ENCODE peak calls at places on chromosomes 3 and 15, in nine cellular contexts. F is breast epithelium, P is epithelial cell of proximal tubule, W is AG09319, L is choroid plexus epithelial cell, N is HL-60, D is MCF 10A, G is foreskin fibroblast, V is heart left ventricle. H is an unnamed sample.

GRCh38 chr15:35627696-35628095 is 81.7 kb upstream of the DPH6 start:
- DNase-seq in F (no peak), W (no peak), N (no peak), L (no peak), P (no peak), G (no peak), V (no peak), D (no peak), H (no peak)

GRCh38 chr3:134104031-134104430 is 74.3 kb upstream of the SLCO2A1 start:
- DNase-seq in W (no peak), V (no peak), P (no peak), F (no peak), L (peak), N (no peak), G (no peak), D (no peak), H (no peak)

GRCh38 chr3:196162679-196163078 is 48.5 kb downstream of the ZDHHC19 start:
- DNase-seq in N (no peak), L (no peak), W (no peak), G (no peak), F (no peak), P (no peak), D (no peak), V (no peak), H (no peak)

GRCh38 chr3:54830658-54831057 is 97.2 kb downstream of the LRTM1 start:
- DNase-seq in N (peak), P (no peak), F (no peak), G (no peak), W (no peak), L (peak), V (no peak), D (peak), H (peak)

GRCh38 chr3:119891944-119892721 is 110.2 kb downstream of the NR1I2 start:
- DNase-seq in P (peak), G (peak), N (peak), D (peak), W (peak), L (peak), V (no peak), F (no peak), H (peak)

GRCh38 chr3:16739416-16740091 is 134.3 kb upstream of the DAZL start:
- DNase-seq in P (no peak), L (peak), W (no peak), V (no peak), N (no peak), G (no peak), D (no peak), F (no peak), H (no peak)

GRCh38 chr3:196631655-196632032 is 7.8 kb upstream of the NRROS start:
- DNase-seq in G (no peak), N (peak), W (no peak), V (no peak), P (no peak), L (no peak), D (no peak), F (no peak), H (peak)

GRCh38 chr15:68681836-68682235 is 103.0 kb downstream of the CORO2B start:
- DNase-seq in P (no peak), F (no peak), L (no peak), W (no peak), D (no peak), V (no peak), G (no peak), N (no peak), H (no peak)

GRCh38 chr3:31945738-31946052 is 35.4 kb downstream of the OSBPL10 start:
- DNase-seq in D (no peak), V (no peak), F (no peak), N (no peak), L (peak), G (peak), P (no peak), W (peak), H (no peak)

GRCh38 chr15:78265752-78266224 is 1.4 kb downstream of the DNAJA4 start:
- DNase-seq in D (peak), W (no peak), G (no peak), L (peak), V (no peak), F (no peak), P (peak), N (no peak), H (no peak)

GRCh38 chr3:46880884-46881818 is 3.6 kb downstream of the PTH1R start:
- DNase-seq in W (no peak), G (no peak), P (no peak), F (no peak), L (no peak), D (no peak), V (no peak), N (no peak), H (no peak)

GRCh38 chr3:11482024-11482423 is 161.7 kb downstream of the VGLL4 start:
- DNase-seq in V (peak), F (no peak), N (no peak), L (peak), D (no peak), G (no peak), W (no peak), P (no peak), H (no peak)

GRCh38 chr15:28103831-28104230 is 4.7 kb upstream of the OCA2 start:
- DNase-seq in F (no peak), D (no peak), V (no peak), L (no peak), P (no peak), W (no peak), N (no peak), G (no peak), H (no peak)

GRCh38 chr3:61701019-61701418 is 139.6 kb downstream of the PTPRG start:
- DNase-seq in P (no peak), L (peak), F (no peak), D (peak), W (no peak), V (no peak), G (no peak), N (no peak), H (no peak)

GRCh38 chr3:9669720-9670432 is 20.6 kb downstream of the MTMR14 start:
- DNase-seq in L (peak), G (peak), N (no peak), F (no peak), D (no peak), V (no peak), W (no peak), P (peak), H (no peak)

GRCh38 chr3:111210003-111210699 is 138.5 kb downstream of the NECTIN3 start:
- DNase-seq in V (no peak), P (no peak), W (no peak), L (peak), N (no peak), F (no peak), G (peak), D (peak), H (peak)

GRCh38 chr3:110391045-110391444 is 680.6 kb upstream of the NECTIN3 start:
- DNase-seq in V (no peak), F (no peak), P (no peak), D (no peak), L (no peak), W (no peak), G (no peak), N (no peak), H (no peak)

GRCh38 chr15:86743283-86743903 is 663.7 kb downstream of the AGBL1 start:
- DNase-seq in F (no peak), G (no peak), N (peak), V (peak), D (peak), L (no peak), P (no peak), W (no peak), H (peak)

GRCh38 chr3:94716326-94717018 is 653.6 kb downstream of the NSUN3 start:
- DNase-seq in D (peak), P (no peak), G (no peak), L (peak), F (no peak), N (no peak), W (no peak), V (no peak), H (no peak)

GRCh38 chr3:29416514-29416913 is 135.6 kb downstream of the RBMS3 start:
- DNase-seq in L (no peak), N (no peak), W (no peak), P (no peak), D (peak), F (no peak), G (no peak), V (no peak), H (no peak)

GRCh38 chr15:48965972-48966371 is 2.3 kb upstream of the SHC4 start:
- DNase-seq in G (peak), L (peak), P (no peak), N (peak), F (no peak), W (no peak), D (peak), V (no peak), H (peak)

GRCh38 chr3:194472290-194472920 is 14.4 kb downstream of the ATP13A3 start:
- DNase-seq in V (no peak), N (peak), P (no peak), F (no peak), G (peak), L (peak), D (peak), W (peak), H (peak)

GRCh38 chr3:177589041-177589650 is 391.9 kb upstream of the TBL1XR1 start:
- DNase-seq in L (no peak), P (no peak), W (no peak), N (no peak), G (no peak), D (peak), V (no peak), F (no peak), H (no peak)

GRCh38 chr15:92226020-92226612 is 167.6 kb upstream of the ST8SIA2 start:
- DNase-seq in P (no peak), N (peak), F (no peak), L (no peak), W (no peak), G (no peak), V (no peak), D (peak), H (no peak)

GRCh38 chr3:12135029-12135634 is 23.6 kb downstream of the TIMP4 start:
- DNase-seq in P (no peak), F (peak), G (peak), V (peak), W (peak), L (peak), D (peak), N (peak), H (peak)

GRCh38 chr3:125141596-125142417 is 70.7 kb downstream of the SLC12A8 start:
- DNase-seq in W (no peak), V (peak), L (peak), P (no peak), D (no peak), N (peak), F (no peak), G (no peak), H (peak)

GRCh38 chr3:109081746-109082510 is 36.0 kb downstream of the MORC1 start:
- DNase-seq in L (peak), N (peak), P (peak), F (no peak), W (no peak), V (no peak), G (no peak), D (peak), H (peak)

GRCh38 chr15:85000189-85000864 is 18.7 kb downstream of the PDE8A start:
- DNase-seq in W (peak), L (peak), V (no peak), D (no peak), P (no peak), N (no peak), F (no peak), G (no peak), H (no peak)
- TF ChIP-seq CTCF in W (no peak), L (no peak), V (no peak), D (no peak), P (no peak), N (no peak), F (no peak), G (no peak), H (no peak)

GRCh38 chr3:185823280-185824044 is 1.4 kb downstream of the IGF2BP2 start:
- DNase-seq in D (peak), P (no peak), W (no peak), L (peak), N (no peak), F (no peak), V (peak), G (no peak), H (peak)

GRCh38 chr3:185824051-185824466 is 783 bp downstream of the IGF2BP2 start:
- DNase-seq in F (no peak), D (peak), G (no peak), V (no peak), P (no peak), L (no peak), N (no peak), W (no peak), H (no peak)

GRCh38 chr3:185825379-185825638 is 467 bp upstream of the IGF2BP2 start:
- DNase-seq in N (no peak), W (no peak), D (no peak), P (no peak), V (no peak), F (no peak), L (no peak), G (no peak), H (no peak)

GRCh38 chr3:185825639-185826481 is 1.0 kb upstream of the IGF2BP2 start:
- DNase-seq in N (no peak), W (no peak), F (no peak), V (peak), L (peak), D (peak), P (no peak), G (peak), H (peak)

GRCh38 chr3:185824467-185825378 is at the start of gene IGF2BP2:
- DNase-seq in F (no peak), L (peak), P (no peak), W (peak), N (peak), V (peak), G (peak), D (peak), H (peak)
- TF ChIP-seq CTCF in F (no peak), L (no peak), P (no peak), W (no peak), N (no peak), V (no peak), G (no peak), D (no peak), H (no peak)

GRCh38 chr3:175146258-175146657 is 287.1 kb downstream of the NAALADL2 start:
- DNase-seq in V (no peak), W (no peak), P (no peak), N (no peak), L (peak), G (peak), F (no peak), D (peak), H (no peak)
- TF ChIP-seq CTCF in V (no peak), W (peak), P (peak), N (no peak), L (peak), G (peak), F (no peak), D (peak), H (no peak)

DNA sequence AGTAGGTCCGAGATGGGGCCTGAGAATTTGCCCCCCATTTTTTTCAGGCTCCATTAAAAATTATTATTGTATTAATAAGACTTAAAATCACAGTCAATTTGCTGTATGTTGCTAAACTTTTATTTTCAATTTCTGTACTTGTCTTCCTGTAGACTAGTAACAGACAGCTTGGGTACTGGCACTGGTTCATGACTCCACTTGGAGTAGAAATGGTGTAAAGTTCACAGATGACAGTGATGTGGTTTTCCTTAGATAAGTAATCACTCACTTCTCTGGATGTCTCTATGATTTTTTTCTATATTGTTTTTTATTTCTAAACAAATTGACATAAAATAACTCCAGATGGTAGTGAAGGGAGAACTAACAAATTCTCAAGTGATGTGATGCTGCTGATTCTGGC is 15.6 kb upstream of the ZNF80 start:
- DNase-seq in N (no peak), V (no peak), G (no peak), W (no peak), L (no peak), F (no peak), D (no peak), P (no peak), H (no peak)
- TF ChIP-seq CTCF in N (no peak), V (no peak), G (no peak), W (no peak), L (no peak), F (no peak), D (no peak), P (no peak), H (no peak)

GRCh38 chr3:160686955-160687535 is 10.1 kb downstream of the ARL14 start:
- DNase-seq in W (no peak), V (no peak), D (peak), P (no peak), G (no peak), N (no peak), F (no peak), L (peak), H (no peak)
- TF ChIP-seq CTCF in W (peak), V (peak), D (peak), P (no peak), G (peak), N (no peak), F (no peak), L (no peak), H (peak)

GRCh38 chr3:66418432-66419052 is 82.3 kb downstream of the LRIG1 start:
- DNase-seq in W (no peak), F (peak), V (no peak), D (no peak), P (no peak), N (no peak), L (no peak), G (no peak), H (no peak)
- TF ChIP-seq CTCF in W (no peak), F (no peak), V (no peak), D (no peak), P (no peak), N (no peak), L (no peak), G (no peak), H (no peak)

GRCh38 chr3:126817781-126818180 is 113.7 kb downstream of the CHCHD6 start:
- DNase-seq in W (no peak), V (no peak), N (no peak), L (no peak), F (no peak), P (no peak), D (no peak), G (no peak), H (no peak)
- TF ChIP-seq CTCF in W (no peak), V (no peak), N (no peak), L (no peak), F (no peak), P (no peak), D (no peak), G (no peak), H (no peak)

DNA sequence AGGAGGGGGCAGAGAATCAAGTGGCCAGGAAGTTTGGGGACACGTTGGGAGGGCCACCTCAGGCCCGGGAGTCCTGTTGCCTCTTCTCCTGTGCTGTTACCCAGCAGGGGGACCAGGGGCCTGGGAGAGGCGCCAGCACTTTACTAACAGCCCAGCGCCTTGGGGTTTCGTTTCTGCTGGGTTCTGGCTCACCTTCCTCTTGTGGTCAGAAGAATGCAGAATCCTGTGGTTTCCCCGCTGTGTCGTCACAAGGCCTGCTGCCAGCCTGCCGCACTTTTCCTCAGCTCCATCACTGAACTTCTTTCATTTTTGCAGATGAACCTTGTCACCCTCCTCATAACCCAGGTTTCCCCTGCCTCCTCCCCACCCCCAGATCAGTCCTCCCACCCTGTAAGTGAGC is 67.7 kb downstream of the SLC30A4 start:
- DNase-seq in L (peak), N (peak), G (peak), P (peak), W (peak), V (peak), F (peak), D (peak), H (peak)
- TF ChIP-seq CTCF in L (no peak), N (no peak), G (no peak), P (no peak), W (peak), V (no peak), F (no peak), D (no peak), H (no peak)

GRCh38 chr3:172332256-172333041 is 115.8 kb downstream of the GHSR start:
- DNase-seq in P (no peak), W (no peak), N (peak), D (peak), L (peak), G (peak), F (peak), V (no peak), H (peak)

GRCh38 chr3:172330413-172330812 is 117.8 kb downstream of the GHSR start:
- DNase-seq in N (no peak), G (no peak), F (no peak), D (no peak), W (no peak), P (no peak), L (no peak), V (no peak), H (no peak)

GRCh38 chr3:172328282-172328681 is 120.0 kb downstream of the GHSR start:
- DNase-seq in L (no peak), V (no peak), W (no peak), D (no peak), G (no peak), F (no peak), N (no peak), P (no peak), H (no peak)

GRCh38 chr3:172326993-172327392 is 121.3 kb downstream of the GHSR start:
- DNase-seq in V (no peak), F (no peak), D (no peak), P (no peak), N (no peak), W (no peak), L (no peak), G (no peak), H (no peak)

DNA sequence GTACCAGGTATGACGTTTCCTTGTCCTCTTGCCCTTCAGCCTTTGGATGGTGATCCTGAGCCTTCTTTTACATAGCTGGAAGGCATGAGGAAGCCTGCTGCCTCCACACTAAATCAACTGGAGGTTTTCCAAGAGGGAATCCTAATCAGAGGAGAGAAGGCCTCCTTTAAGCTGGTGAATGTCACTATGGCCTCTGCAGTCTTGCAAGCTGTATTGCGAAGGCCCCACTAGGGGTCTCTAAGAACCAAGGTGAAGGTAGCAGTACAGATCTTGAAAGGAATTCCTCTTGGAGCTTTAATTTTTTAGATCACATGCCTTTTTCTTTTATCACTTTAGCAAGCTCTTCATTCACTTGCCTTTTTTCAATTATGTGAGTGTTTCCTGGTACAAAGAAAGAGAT is 119.2 kb downstream of the GHSR start:
- DNase-seq in G (no peak), N (no peak), D (no peak), F (no peak), V (no peak), W (no peak), P (no peak), L (no peak), H (no peak)
- TF ChIP-seq CTCF in G (no peak), N (no peak), D (no peak), F (no peak), V (no peak), W (no peak), P (peak), L (peak), H (no peak)

GRCh38 chr15:57528940-57529565 is 62.7 kb upstream of the MYZAP start:
- DNase-seq in D (no peak), P (no peak), W (no peak), G (no peak), V (no peak), N (no peak), F (no peak), L (no peak), H (no peak)
- TF ChIP-seq CTCF in D (no peak), P (no peak), W (no peak), G (peak), V (no peak), N (no peak), F (no peak), L (peak), H (no peak)

H was measured in activated CD8-positive, alpha-beta T cell treated with anti-CD3 and anti-CD28 coated beads for 36 hours.